ENCODE peak calls at places on chromosomes 6 and 20, in nine cellular contexts. C is CD8-positive, alpha-beta T cell; Q is fibroblast of lung; O is PC-3; F is body of pancreas; W is AG09309; R is HCT116; E is MCF 10A; V is astrocyte of the cerebellum. K is an unnamed sample.

GRCh38 chr6:135254471-135254870 is 73.4 kb downstream of the MYB start:
- DNase-seq in C (no peak), Q (no peak), O (no peak), F (no peak), W (no peak), R (no peak), E (no peak), V (no peak), K (no peak)

GRCh38 chr20:17641520-17641964 is 40.5 kb downstream of the RRBP1 start:
- DNase-seq in C (no peak), Q (no peak), O (no peak), F (no peak), W (no peak), R (no peak), E (no peak), V (no peak), K (no peak)

GRCh38 chr6:45922728-45923351 is 92.8 kb downstream of the CLIC5 start:
- DNase-seq in C (peak), Q (peak), O (peak), F (peak), W (peak), R (peak), E (peak), V (peak), K (peak)

GRCh38 chr20:33393609-33394008 is 7.7 kb downstream of the CDK5RAP1 start:
- DNase-seq in C (no peak), Q (no peak), O (no peak), F (no peak), W (no peak), R (no peak), E (no peak), V (no peak), K (no peak)

GRCh38 chr6:125913864-125914351 is 42.7 kb upstream of the HINT3 start:
- DNase-seq in C (no peak), Q (peak), O (peak), F (no peak), W (peak), R (peak), E (peak), V (peak), K (peak)

GRCh38 chr20:63740070-63740500 is 509 bp downstream of the SLC2A4RG start:
- DNase-seq in C (peak), Q (peak), O (peak), F (peak), W (no peak), R (no peak), E (no peak), V (no peak), K (peak)

GRCh38 chr20:57212890-57213276 is 53.6 kb downstream of the BMP7 start:
- DNase-seq in C (no peak), Q (no peak), O (no peak), F (no peak), W (no peak), R (no peak), E (no peak), V (no peak), K (no peak)

GRCh38 chr6:104539173-104539572 is 320.5 kb downstream of the HACE1 start:
- DNase-seq in C (no peak), Q (no peak), O (no peak), F (no peak), W (no peak), R (no peak), E (no peak), V (no peak), K (no peak)

GRCh38 chr6:127586372-127586771 is 9.4 kb downstream of the C6orf58 start:
- DNase-seq in C (no peak), Q (no peak), O (no peak), F (no peak), W (no peak), R (peak), E (peak), V (no peak), K (no peak)

GRCh38 chr6:39281312-39281980 is 32.8 kb downstream of the KCNK17 start:
- DNase-seq in C (no peak), Q (no peak), O (no peak), F (no peak), W (no peak), R (no peak), E (no peak), V (no peak), K (no peak)

GRCh38 chr6:127457444-127458064 is 1.6 kb downstream of the KIAA0408 start:
- DNase-seq in C (no peak), Q (peak), O (peak), F (no peak), W (peak), R (no peak), E (peak), V (peak), K (no peak)

GRCh38 chr6:19860235-19860877 is 23.2 kb downstream of the ID4 start:
- DNase-seq in C (no peak), Q (no peak), O (peak), F (peak), W (no peak), R (no peak), E (no peak), V (no peak), K (peak)

GRCh38 chr6:33209856-33210255 is 1.6 kb downstream of the RING1 start:
- DNase-seq in C (no peak), Q (no peak), O (no peak), F (no peak), W (no peak), R (no peak), E (no peak), V (no peak), K (no peak)

GRCh38 chr20:59122377-59122932 is 41.2 kb upstream of the ZNF831 start:
- DNase-seq in C (peak), Q (no peak), O (no peak), F (no peak), W (no peak), R (no peak), E (no peak), V (no peak), K (no peak)

GRCh38 chr6:53504438-53505030 is 40.4 kb downstream of the GCLC start:
- DNase-seq in C (no peak), Q (no peak), O (no peak), F (no peak), W (no peak), R (no peak), E (no peak), V (no peak), K (no peak)

GRCh38 chr6:159633196-159633595 is 59.8 kb downstream of the SOD2 start:
- DNase-seq in C (no peak), Q (peak), O (peak), F (no peak), W (no peak), R (peak), E (peak), V (no peak), K (peak)

GRCh38 chr6:25311251-25311910 is 32.2 kb downstream of the CARMIL1 start:
- DNase-seq in C (no peak), Q (peak), O (peak), F (no peak), W (peak), R (peak), E (peak), V (no peak), K (peak)

GRCh38 chr6:55449219-55449618 is 122.0 kb downstream of the GFRAL start:
- DNase-seq in C (no peak), Q (no peak), O (peak), F (no peak), W (no peak), R (no peak), E (peak), V (peak), K (no peak)

GRCh38 chr6:2448826-2449571 is 203.6 kb upstream of the GMDS start:
- DNase-seq in C (no peak), Q (peak), O (peak), F (no peak), W (peak), R (peak), E (peak), V (peak), K (peak)

GRCh38 chr6:108836061-108836460 is 12.2 kb upstream of the ARMC2 start:
- DNase-seq in C (no peak), Q (peak), O (no peak), F (no peak), W (no peak), R (no peak), E (no peak), V (no peak), K (no peak)

GRCh38 chr6:113970808-113971676 is at the start of gene HDAC2:
- DNase-seq in C (peak), Q (peak), O (peak), F (peak), W (peak), R (peak), E (peak), V (no peak), K (peak)

GRCh38 chr20:32343438-32343837 is 14.7 kb upstream of the ASXL1 start:
- DNase-seq in C (no peak), Q (peak), O (peak), F (no peak), W (peak), R (no peak), E (peak), V (no peak), K (no peak)

GRCh38 chr6:149508485-149508884 is 23.7 kb upstream of the ZC3H12D start:
- DNase-seq in C (no peak), Q (peak), O (no peak), F (no peak), W (no peak), R (no peak), E (no peak), V (no peak), K (no peak)

GRCh38 chr20:38226553-38226952 is 34.0 kb downstream of the KIAA1755 start:
- DNase-seq in C (no peak), Q (no peak), O (no peak), F (no peak), W (no peak), R (no peak), E (no peak), V (no peak), K (no peak)

GRCh38 chr6:121522771-121523386 is 87.4 kb downstream of the GJA1 start:
- DNase-seq in C (no peak), Q (peak), O (no peak), F (no peak), W (no peak), R (no peak), E (no peak), V (no peak), K (no peak)

GRCh38 chr20:61766921-61767610 is 298.6 kb downstream of the TAF4 start:
- DNase-seq in C (no peak), Q (no peak), O (no peak), F (no peak), W (no peak), R (no peak), E (no peak), V (no peak), K (no peak)

GRCh38 chr6:88538130-88538706 is 372.1 kb upstream of the CNR1 start:
- DNase-seq in C (no peak), Q (peak), O (peak), F (no peak), W (no peak), R (no peak), E (peak), V (no peak), K (peak)

GRCh38 chr6:169341065-169341464 is 87.4 kb upstream of the THBS2 start:
- DNase-seq in C (no peak), Q (no peak), O (no peak), F (no peak), W (no peak), R (no peak), E (no peak), V (no peak), K (no peak)

GRCh38 chr20:41347523-41348429 is 7.2 kb downstream of the LPIN3 start:
- DNase-seq in C (no peak), Q (peak), O (no peak), F (no peak), W (no peak), R (no peak), E (no peak), V (no peak), K (no peak)

GRCh38 chr20:37566590-37567330 is 39.1 kb upstream of the BLCAP start:
- DNase-seq in C (no peak), Q (no peak), O (no peak), F (no peak), W (no peak), R (no peak), E (no peak), V (no peak), K (no peak)

GRCh38 chr6:136087986-136088385 is 162.1 kb downstream of the MTFR2 start:
- DNase-seq in C (no peak), Q (peak), O (no peak), F (no peak), W (no peak), R (no peak), E (no peak), V (no peak), K (no peak)

GRCh38 chr6:63121166-63121565 is 90.1 kb upstream of the FKBP1C start:
- DNase-seq in C (no peak), Q (no peak), O (no peak), F (no peak), W (no peak), R (no peak), E (peak), V (no peak), K (no peak)

GRCh38 chr6:79946242-79946641 is 1.1 kb downstream of the ELOVL4 start:
- DNase-seq in C (no peak), Q (peak), O (peak), F (no peak), W (no peak), R (no peak), E (peak), V (no peak), K (peak)

GRCh38 chr6:45555981-45556771 is 178.4 kb upstream of the SUPT3H start:
- DNase-seq in C (no peak), Q (peak), O (peak), F (no peak), W (no peak), R (no peak), E (no peak), V (no peak), K (no peak)

GRCh38 chr20:1619861-1620444 is at the start of gene SIRPB1:
- DNase-seq in C (no peak), Q (peak), O (peak), F (no peak), W (no peak), R (no peak), E (no peak), V (no peak), K (no peak)

DNA sequence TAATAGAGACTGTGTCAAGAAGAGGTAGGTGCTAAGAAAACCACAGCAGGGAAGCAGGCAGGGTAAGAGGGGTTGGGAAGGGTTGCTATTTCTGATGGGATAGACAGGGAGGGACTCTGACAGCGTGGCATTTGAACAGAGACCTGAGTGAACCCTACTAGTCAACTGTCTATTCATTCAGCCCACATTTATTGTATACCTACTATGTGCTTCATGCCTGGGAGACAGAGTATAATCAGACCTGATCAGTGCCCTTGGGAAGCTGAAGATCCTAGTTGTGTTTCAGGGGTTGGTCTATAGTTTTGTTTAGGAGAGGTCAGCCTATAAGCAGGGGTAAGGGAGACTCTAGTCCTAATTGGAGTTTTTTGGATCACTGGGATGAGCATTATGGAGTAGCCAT is 14.9 kb upstream of the CAPN11 start:
- DNase-seq in C (no peak), Q (no peak), O (no peak), F (no peak), W (no peak), R (no peak), E (no peak), V (no peak), K (no peak)
- TF ChIP-seq CTCF in C (no peak), Q (no peak), O (no peak), F (no peak), W (no peak), R (no peak), E (no peak), V (no peak), K (no peak)

DNA sequence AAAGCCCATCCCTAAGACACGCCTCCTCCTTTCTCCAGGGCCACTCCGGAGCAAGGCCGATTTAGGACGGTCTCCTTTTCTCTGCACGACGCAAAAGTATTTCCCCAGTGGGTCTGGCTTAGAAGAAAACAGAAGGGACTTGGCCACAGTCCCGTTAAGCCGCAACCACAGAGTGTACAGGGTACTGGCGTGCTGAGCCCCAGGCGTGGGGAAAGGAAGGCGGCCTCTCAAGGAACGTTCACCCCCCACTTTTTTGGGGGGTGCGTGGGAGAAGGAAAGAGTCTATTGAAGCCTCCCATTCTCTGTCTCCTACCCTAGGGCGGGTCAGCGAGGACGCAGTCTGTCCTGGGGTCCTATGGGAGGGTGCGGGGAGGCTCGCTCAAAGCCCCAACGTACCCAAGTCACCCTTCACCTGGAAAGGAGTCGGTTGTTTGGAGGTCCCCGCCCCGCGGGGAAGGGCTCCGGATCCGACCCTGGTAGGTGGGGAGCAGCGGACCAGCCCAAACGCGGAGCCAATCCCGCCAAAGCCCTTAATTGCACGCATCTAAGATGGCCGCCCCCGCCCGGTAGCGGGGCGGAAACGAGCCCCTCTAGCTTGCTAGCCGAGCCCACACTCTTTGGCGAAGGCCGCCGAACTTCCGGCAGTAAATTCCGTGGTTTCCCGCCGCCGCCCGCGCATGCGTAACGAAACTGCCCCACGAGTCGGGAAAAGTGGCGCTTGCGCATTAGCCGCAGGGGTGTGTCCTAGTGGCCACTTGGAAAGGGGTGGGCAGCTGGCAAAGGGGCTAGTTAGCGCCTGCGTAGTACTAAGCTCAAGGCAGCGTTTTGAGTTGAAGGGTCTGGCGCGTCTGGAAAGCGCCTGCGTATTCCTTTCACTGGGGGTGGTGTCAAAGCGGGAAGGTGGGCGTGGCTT is at the start of gene OARD1:
- DNase-seq in C (peak), Q (peak), O (peak), F (peak), W (peak), R (peak), E (peak), V (peak), K (peak)
- TF ChIP-seq CTCF in C (no peak), Q (no peak), O (no peak), F (no peak), W (no peak), R (no peak), E (no peak), V (no peak), K (no peak)

DNA sequence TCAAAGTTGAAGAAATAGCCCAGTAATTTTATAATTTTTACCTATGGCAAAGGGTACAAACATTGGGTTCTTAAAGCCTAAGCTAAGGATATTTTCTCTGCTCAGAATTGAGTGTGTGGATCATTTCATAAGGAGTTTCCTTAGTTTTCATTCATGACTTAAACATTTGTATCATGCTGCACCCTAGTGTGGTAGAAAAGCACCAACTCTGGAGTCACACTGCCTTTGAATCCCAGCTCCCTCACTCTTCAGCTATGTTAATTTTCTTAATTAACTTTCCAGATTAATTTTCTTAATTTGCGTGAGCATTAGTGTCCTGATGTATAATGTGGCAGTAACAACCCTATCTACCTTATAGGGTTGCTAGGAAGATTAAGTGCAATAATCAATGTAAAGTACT is 31.4 kb downstream of the DSE start:
- DNase-seq in C (no peak), Q (no peak), O (no peak), F (no peak), W (no peak), R (no peak), E (no peak), V (no peak), K (no peak)
- TF ChIP-seq CTCF in C (no peak), Q (no peak), O (no peak), F (no peak), W (peak), R (no peak), E (peak), V (no peak), K (no peak)

DNA sequence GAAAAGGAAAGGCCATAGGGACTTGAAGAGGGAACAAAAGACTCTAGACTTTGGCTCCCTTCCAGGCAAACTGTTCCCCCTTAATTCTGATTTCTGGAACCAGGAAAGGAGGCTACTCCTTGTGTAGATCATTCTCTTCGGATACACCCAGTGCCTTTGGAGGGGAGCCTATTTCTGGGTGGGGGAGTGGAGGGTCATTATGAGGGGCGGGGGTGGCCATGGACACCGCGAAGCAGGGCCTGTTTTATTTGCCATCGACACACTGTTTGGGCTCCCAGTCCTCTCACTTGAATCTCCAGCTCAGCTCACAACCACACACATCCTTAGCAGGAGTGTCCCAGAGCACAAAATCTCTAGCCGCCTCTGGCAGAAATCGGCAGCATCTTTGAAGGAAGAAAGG is 132.3 kb downstream of the PXDC1 start:
- DNase-seq in C (no peak), Q (no peak), O (no peak), F (no peak), W (no peak), R (no peak), E (no peak), V (no peak), K (no peak)
- TF ChIP-seq CTCF in C (no peak), Q (no peak), O (no peak), F (no peak), W (no peak), R (no peak), E (no peak), V (no peak), K (no peak)

GRCh38 chr20:46549188-46549967 is 1.1 kb downstream of the OCSTAMP start:
- DNase-seq in C (no peak), Q (no peak), O (no peak), F (no peak), W (no peak), R (no peak), E (no peak), V (no peak), K (no peak)
- TF ChIP-seq CTCF in C (no peak), Q (no peak), O (no peak), F (no peak), W (no peak), R (peak), E (no peak), V (no peak), K (no peak)

GRCh38 chr20:53829086-53829703 is 235.6 kb upstream of the ZNF217 start:
- DNase-seq in C (no peak), Q (peak), O (peak), F (no peak), W (peak), R (peak), E (peak), V (peak), K (peak)

GRCh38 chr20:53827292-53827995 is 233.8 kb upstream of the ZNF217 start:
- DNase-seq in C (no peak), Q (no peak), O (no peak), F (no peak), W (no peak), R (no peak), E (no peak), V (no peak), K (no peak)

GRCh38 chr20:53827996-53828672 is 234.5 kb upstream of the ZNF217 start:
- DNase-seq in C (no peak), Q (peak), O (peak), F (peak), W (peak), R (peak), E (peak), V (peak), K (no peak)

GRCh38 chr20:53829706-53830521 is 236.3 kb upstream of the ZNF217 start:
- DNase-seq in C (no peak), Q (peak), O (peak), F (no peak), W (peak), R (no peak), E (peak), V (no peak), K (no peak)

DNA sequence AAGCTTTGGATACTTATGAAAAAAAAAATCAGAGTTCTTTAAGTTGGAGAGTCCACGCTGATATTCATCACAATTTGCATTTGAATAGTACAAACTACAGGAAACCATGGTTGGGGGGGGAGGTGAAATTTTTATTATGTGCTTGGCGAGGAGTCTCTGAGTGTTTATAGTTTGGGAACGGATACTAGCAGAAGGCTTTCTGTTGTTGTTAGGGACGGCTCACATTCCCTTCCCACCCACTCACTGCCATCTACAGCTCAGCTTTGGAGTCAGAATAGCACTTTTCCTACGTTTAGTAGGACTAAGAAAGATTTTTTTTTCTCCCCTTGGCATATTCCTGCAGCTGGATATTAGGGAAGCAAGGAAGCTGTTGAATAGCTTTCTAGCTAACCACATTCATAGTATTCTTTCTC is 235.0 kb upstream of the ZNF217 start:
- DNase-seq in C (no peak), Q (peak), O (peak), F (no peak), W (peak), R (peak), E (peak), V (peak), K (peak)
- TF ChIP-seq CTCF in C (no peak), Q (peak), O (peak), F (no peak), W (no peak), R (no peak), E (no peak), V (no peak), K (no peak)